ENCODE peak calls at places on chromosome 11, in eight cellular contexts. M, H, S, N, Q, O, R and B are unnamed samples.

GRCh38 chr11:39149214-39149613 is 2310.2 kb downstream of the LRRC4C start:
- DNase-seq in H (no peak), S (no peak), R (no peak), N (no peak), O (no peak), M (no peak), Q (no peak), B (no peak)

GRCh38 chr11:16779436-16779835 is 41.0 kb downstream of the C11orf58 start:
- DNase-seq in R (no peak), N (no peak), H (no peak), O (no peak), Q (no peak), M (no peak), S (no peak), B (peak)

GRCh38 chr11:2912498-2912897 is 16.7 kb downstream of the PHLDA2 start:
- DNase-seq in N (no peak), S (peak), H (no peak), R (no peak), M (peak), Q (no peak), O (peak), B (no peak)

GRCh38 chr11:10381730-10382129 is 73.3 kb upstream of the AMPD3 start:
- DNase-seq in Q (no peak), M (no peak), R (no peak), H (no peak), N (no peak), S (no peak), O (no peak), B (no peak)

GRCh38 chr11:69992943-69993694 is 85.0 kb upstream of the ANO1 start:
- DNase-seq in O (no peak), S (no peak), H (no peak), Q (no peak), R (no peak), N (no peak), M (no peak), B (no peak)

GRCh38 chr11:47510231-47510630 is 42.7 kb downstream of the CELF1 start:
- DNase-seq in O (no peak), H (no peak), Q (no peak), N (no peak), S (no peak), R (no peak), M (peak), B (no peak)

GRCh38 chr11:89491141-89491690 is at the start of gene NOX4:
- DNase-seq in O (peak), M (peak), H (no peak), Q (no peak), S (no peak), N (no peak), R (no peak), B (peak)

GRCh38 chr11:34341096-34341495 is 16.7 kb downstream of the ABTB2 start:
- DNase-seq in H (no peak), O (no peak), N (no peak), R (no peak), S (no peak), Q (no peak), M (no peak), B (no peak)

GRCh38 chr11:17755891-17756290 is 21.3 kb downstream of the KCNC1 start:
- DNase-seq in O (no peak), H (no peak), M (no peak), Q (no peak), S (no peak), R (no peak), N (no peak), B (no peak)

GRCh38 chr11:34869425-34869824 is 46.8 kb downstream of the APIP start:
- DNase-seq in S (no peak), N (no peak), Q (no peak), H (no peak), R (no peak), O (no peak), M (no peak), B (no peak)

GRCh38 chr11:22130462-22131053 is 62.3 kb upstream of the ANO5 start:
- DNase-seq in N (no peak), H (no peak), S (no peak), Q (no peak), O (no peak), M (peak), R (no peak), B (no peak)

GRCh38 chr11:102762414-102762813 is 18.0 kb downstream of the MMP10 start:
- DNase-seq in M (peak), H (no peak), R (no peak), O (peak), S (no peak), N (no peak), Q (no peak), B (no peak)